ENCODE peak calls at places on chromosomes 7 and 10, in four cellular contexts. One of them, this sample, is unnamed.

GRCh38 chr7:96887426-96887825 is 117.9 kb upstream of the DLX6 start:
- DNase-seq in upper lobe of right lung: no peak
- DNase-seq in CD8-positive, alpha-beta T cell: no peak
- DNase-seq in adrenal gland: no peak
- DNase-seq in this sample: no peak

GRCh38 chr7:25215694-25216335 is 12.5 kb downstream of the NPVF start:
- DNase-seq in upper lobe of right lung: no peak
- DNase-seq in CD8-positive, alpha-beta T cell: no peak
- DNase-seq in adrenal gland: no peak
- DNase-seq in this sample: no peak

GRCh38 chr7:131238260-131238940 is 89.3 kb upstream of the MKLN1 start:
- DNase-seq in upper lobe of right lung: no peak
- DNase-seq in CD8-positive, alpha-beta T cell: no peak
- DNase-seq in adrenal gland: no peak
- DNase-seq in this sample: no peak

GRCh38 chr10:133187091-133187905 is 27.3 kb downstream of the KNDC1 start:
- DNase-seq in upper lobe of right lung: no peak
- DNase-seq in CD8-positive, alpha-beta T cell: no peak
- DNase-seq in adrenal gland: no peak
- DNase-seq in this sample: no peak

GRCh38 chr7:106064836-106065559 is 47.1 kb downstream of the SYPL1 start:
- DNase-seq in upper lobe of right lung: peak; percentile 71
- DNase-seq in CD8-positive, alpha-beta T cell: no peak
- DNase-seq in adrenal gland: peak; percentile 98
- DNase-seq in this sample: peak; percentile 82

GRCh38 chr7:47763063-47763974 is 181.4 kb upstream of the TNS3 start:
- DNase-seq in upper lobe of right lung: no peak
- DNase-seq in CD8-positive, alpha-beta T cell: no peak
- DNase-seq in adrenal gland: no peak
- DNase-seq in this sample: no peak

GRCh38 chr10:42932735-42933453 is 144.0 kb upstream of the RET start:
- DNase-seq in upper lobe of right lung: no peak
- DNase-seq in CD8-positive, alpha-beta T cell: peak; percentile 51
- DNase-seq in adrenal gland: no peak
- DNase-seq in this sample: no peak

GRCh38 chr7:7563813-7564212 is 2.9 kb upstream of the MIOS start:
- DNase-seq in upper lobe of right lung: no peak
- DNase-seq in CD8-positive, alpha-beta T cell: no peak
- DNase-seq in adrenal gland: no peak
- DNase-seq in this sample: no peak

GRCh38 chr10:72727128-72727527 is 35.2 kb downstream of the MCU start:
- DNase-seq in upper lobe of right lung: no peak
- DNase-seq in CD8-positive, alpha-beta T cell: no peak
- DNase-seq in adrenal gland: no peak
- DNase-seq in this sample: no peak

GRCh38 chr10:33791295-33791694 is 456.8 kb upstream of the NRP1 start:
- DNase-seq in upper lobe of right lung: no peak
- DNase-seq in CD8-positive, alpha-beta T cell: no peak
- DNase-seq in adrenal gland: no peak
- DNase-seq in this sample: no peak

GRCh38 chr7:95718556-95719410 is 53.6 kb upstream of the DYNC1I1 start:
- DNase-seq in upper lobe of right lung: no peak
- DNase-seq in CD8-positive, alpha-beta T cell: no peak
- DNase-seq in adrenal gland: no peak
- DNase-seq in this sample: no peak

GRCh38 chr7:47314728-47315601 is 266.9 kb downstream of the TNS3 start:
- DNase-seq in upper lobe of right lung: no peak
- DNase-seq in CD8-positive, alpha-beta T cell: no peak
- DNase-seq in adrenal gland: peak; percentile 42
- DNase-seq in this sample: no peak

GRCh38 chr10:8049874-8050560 is 4.5 kb upstream of the GATA3 start:
- DNase-seq in upper lobe of right lung: no peak
- DNase-seq in CD8-positive, alpha-beta T cell: no peak
- DNase-seq in adrenal gland: no peak
- DNase-seq in this sample: no peak

GRCh38 chr10:9602930-9603459 is 1414.7 kb upstream of the CELF2 start:
- DNase-seq in upper lobe of right lung: no peak
- DNase-seq in CD8-positive, alpha-beta T cell: no peak
- DNase-seq in adrenal gland: no peak
- DNase-seq in this sample: peak; percentile 22

GRCh38 chr7:152594801-152595200 is 81.1 kb downstream of the XRCC2 start:
- DNase-seq in upper lobe of right lung: no peak
- DNase-seq in CD8-positive, alpha-beta T cell: no peak
- DNase-seq in adrenal gland: no peak
- DNase-seq in this sample: no peak

GRCh38 chr10:131695814-131696165 is 205.0 kb upstream of the PPP2R2D start:
- DNase-seq in upper lobe of right lung: no peak
- DNase-seq in CD8-positive, alpha-beta T cell: no peak
- DNase-seq in adrenal gland: no peak
- DNase-seq in this sample: no peak

GRCh38 chr10:26214004-26214403 is 2.6 kb upstream of the GAD2 start:
- DNase-seq in upper lobe of right lung: no peak
- DNase-seq in CD8-positive, alpha-beta T cell: no peak
- DNase-seq in adrenal gland: no peak
- DNase-seq in this sample: no peak

DNA sequence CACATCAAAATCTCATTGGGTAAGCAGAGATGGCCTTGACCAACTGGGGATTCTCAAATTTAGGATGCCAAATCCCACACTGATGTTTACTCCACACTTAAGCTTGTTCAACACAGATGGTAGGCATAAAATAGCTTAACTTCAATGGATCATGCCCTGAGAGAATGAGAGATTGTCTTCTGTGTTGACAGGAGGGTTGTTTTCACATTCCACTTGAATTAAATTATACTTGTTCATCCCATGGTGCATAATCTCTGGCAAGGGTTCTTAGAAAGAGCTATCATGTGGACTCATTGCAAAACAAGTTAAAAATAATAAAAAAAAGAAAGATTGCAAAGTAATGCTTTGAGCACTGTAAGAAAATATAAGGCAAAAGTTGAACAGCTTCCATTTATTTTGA is 391.5 kb downstream of the PLXDC2 start:
- DNase-seq in upper lobe of right lung: no peak
- DNase-seq in CD8-positive, alpha-beta T cell: no peak
- DNase-seq in adrenal gland: no peak
- DNase-seq in this sample: no peak
- H3K27ac ChIP-seq in upper lobe of right lung: no peak overlapping the region
- H3K27ac ChIP-seq in CD8-positive, alpha-beta T cell: no peak overlapping the region
- H3K27ac ChIP-seq in adrenal gland: no peak overlapping the region
- H3K27ac ChIP-seq in this sample: no peak overlapping the region

GRCh38 chr7:10721289-10721688 is 252.4 kb upstream of the PHF14 start:
- DNase-seq in upper lobe of right lung: no peak
- DNase-seq in CD8-positive, alpha-beta T cell: no peak
- DNase-seq in adrenal gland: no peak
- DNase-seq in this sample: no peak

GRCh38 chr7:10724449-10724848 is 249.2 kb upstream of the PHF14 start:
- DNase-seq in upper lobe of right lung: no peak
- DNase-seq in CD8-positive, alpha-beta T cell: no peak
- DNase-seq in adrenal gland: no peak
- DNase-seq in this sample: no peak

GRCh38 chr7:10718768-10719167 is 254.9 kb upstream of the PHF14 start:
- DNase-seq in upper lobe of right lung: no peak
- DNase-seq in CD8-positive, alpha-beta T cell: no peak
- DNase-seq in adrenal gland: no peak
- DNase-seq in this sample: no peak

GRCh38 chr7:10723832-10724231 is 249.8 kb upstream of the PHF14 start:
- DNase-seq in upper lobe of right lung: no peak
- DNase-seq in CD8-positive, alpha-beta T cell: no peak
- DNase-seq in adrenal gland: no peak
- DNase-seq in this sample: no peak

DNA sequence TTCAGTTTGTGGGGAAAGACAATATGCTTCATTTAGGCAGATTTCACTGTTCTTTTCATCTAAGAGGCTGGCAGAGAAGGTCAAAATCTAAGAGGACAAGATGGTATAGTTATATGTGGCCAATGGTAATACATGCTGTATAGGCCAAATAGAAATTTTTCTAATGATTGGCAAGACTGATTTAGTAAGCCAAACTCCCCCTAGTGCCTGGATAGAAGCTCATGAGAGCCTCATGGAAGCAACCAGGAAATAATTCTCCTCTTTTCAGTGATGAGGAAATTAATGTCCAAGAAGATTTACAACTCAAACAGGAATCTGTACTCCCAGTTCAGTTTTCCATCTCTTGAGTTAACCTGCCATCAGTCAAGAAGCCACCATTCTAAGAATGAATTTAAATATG is 253.6 kb upstream of the PHF14 start:
- DNase-seq in upper lobe of right lung: no peak
- DNase-seq in CD8-positive, alpha-beta T cell: no peak
- DNase-seq in adrenal gland: no peak
- DNase-seq in this sample: no peak
- TF ChIP-seq CTCF in upper lobe of right lung: no peak
- TF ChIP-seq CTCF in CD8-positive, alpha-beta T cell: no peak
- TF ChIP-seq CTCF in adrenal gland: no peak
- TF ChIP-seq CTCF in this sample: no peak

GRCh38 chr7:148472406-148472805 is 118.2 kb upstream of the C7orf33 start:
- DNase-seq in upper lobe of right lung: no peak
- DNase-seq in CD8-positive, alpha-beta T cell: no peak
- DNase-seq in adrenal gland: no peak
- DNase-seq in this sample: no peak
- H3K27me3 ChIP-seq in upper lobe of right lung: no peaks in the 10 kb centered on the region
- H3K27me3 ChIP-seq in CD8-positive, alpha-beta T cell: no peaks in the 10 kb centered on the region
- H3K27me3 ChIP-seq in adrenal gland: peaks cover 4% of the 10 kb centered on the region
- H3K27me3 ChIP-seq in this sample: no peaks in the 10 kb centered on the region

DNA sequence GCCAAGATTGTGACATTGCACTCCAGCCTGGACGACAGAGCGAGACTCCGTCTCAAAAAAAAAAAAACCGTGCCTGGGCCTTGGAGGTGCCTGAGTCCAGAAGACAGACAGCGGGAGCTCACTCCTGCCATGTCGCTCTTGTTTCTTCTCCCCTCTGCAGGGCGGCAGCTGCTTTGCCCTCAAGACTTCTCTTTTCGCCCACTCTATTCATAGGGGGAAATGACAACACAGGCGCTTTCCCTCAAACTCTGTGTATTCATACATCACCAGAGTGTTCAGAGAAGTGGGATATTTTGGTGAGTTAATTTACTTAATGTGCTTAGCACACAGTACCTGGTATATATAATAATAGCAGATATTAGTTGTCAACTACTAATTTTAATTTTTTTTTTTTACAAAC is 44.5 kb downstream of the FOXK1 start:
- DNase-seq in upper lobe of right lung: no peak
- DNase-seq in CD8-positive, alpha-beta T cell: no peak
- DNase-seq in adrenal gland: no peak
- DNase-seq in this sample: no peak
- H3K27ac ChIP-seq in upper lobe of right lung: peak overlapping the region; percentile 95
- H3K27ac ChIP-seq in CD8-positive, alpha-beta T cell: peak overlapping the region; percentile 94
- H3K27ac ChIP-seq in adrenal gland: peak overlapping the region; percentile 96
- H3K27ac ChIP-seq in this sample: peak overlapping the region; percentile 94

This sample was measured in left lung.